ENCODE peak calls at places on chromosomes 2 and 18, in nine cellular contexts. T is fibroblast of pulmonary artery; U is GM03348; M is stimulated activated CD8-positive, alpha-beta memory T cell treated with anti-CD3 and anti-CD28 coated beads, Interleukin-15, amount 100 ng/mL, for 24 hours; R is substantia nigra; P is H4; G is choroid plexus epithelial cell; V is GM23338; X is amniotic epithelial cell. S is an unnamed sample.

GRCh38 chr2:39266906-39267434 is 23.2 kb upstream of the CDKL4 start:
- DNase-seq in U (no peak), G (no peak), V (no peak), X (no peak), P (no peak), T (peak), M (no peak), R (no peak), S (no peak)

GRCh38 chr2:103788346-103788745 is 1026.5 kb downstream of the TMEM182 start:
- DNase-seq in R (no peak), X (no peak), G (no peak), V (peak), T (no peak), P (no peak), U (no peak), M (no peak), S (no peak)

GRCh38 chr2:30862054-30862651 is 54.9 kb upstream of the CAPN13 start:
- DNase-seq in P (peak), T (peak), G (peak), V (peak), U (peak), X (peak), R (peak), M (no peak), S (peak)

GRCh38 chr2:209523778-209524362 is 100.0 kb downstream of the MAP2 start:
- DNase-seq in G (no peak), M (no peak), V (no peak), U (no peak), R (no peak), X (no peak), P (no peak), T (no peak), S (peak)

GRCh38 chr2:235378261-235378660 is 115.6 kb upstream of the AGAP1 start:
- DNase-seq in R (peak), M (no peak), X (no peak), U (no peak), V (no peak), T (peak), G (peak), P (peak), S (no peak)

GRCh38 chr18:68733693-68734092 is 18.8 kb upstream of the TMX3 start:
- DNase-seq in X (no peak), P (no peak), T (no peak), V (peak), U (no peak), G (peak), R (no peak), M (no peak), S (no peak)

GRCh38 chr18:59718108-59719057 is 21.2 kb upstream of the CCBE1 start:
- DNase-seq in R (no peak), U (peak), X (peak), M (no peak), G (peak), P (peak), T (peak), V (no peak), S (no peak)

GRCh38 chr2:33108483-33109443 is 162.0 kb downstream of the LTBP1 start:
- DNase-seq in U (no peak), G (peak), V (no peak), M (no peak), T (peak), P (peak), R (no peak), X (peak), S (peak)

GRCh38 chr2:133993160-133993559 is 260.7 kb upstream of the MGAT5 start:
- DNase-seq in P (no peak), T (no peak), M (no peak), R (no peak), V (no peak), X (no peak), G (no peak), U (no peak), S (no peak)